ENCODE peak calls at places on chromosomes 6 and 20, in nine cellular contexts. L is adrenal gland, D is fibroblast of lung, G is upper lobe of right lung, N is pancreas, F is lower leg skin, E is psoas muscle, U is HFF-Myc, P is body of pancreas. Q is an unnamed sample.

GRCh38 chr6:85479221-85479620 is 29.3 kb downstream of the NT5E start:
- DNase-seq in L (no peak), D (peak), G (no peak), N (no peak), F (no peak), E (no peak), U (no peak), P (no peak), Q (no peak)

GRCh38 chr6:148431413-148431812 is 88.8 kb downstream of the SASH1 start:
- DNase-seq in L (no peak), D (no peak), G (no peak), N (no peak), F (no peak), E (no peak), U (no peak), P (no peak), Q (no peak)

GRCh38 chr6:75349262-75349984 is 64.8 kb upstream of the TMEM30A start:
- DNase-seq in L (no peak), D (peak), G (peak), N (peak), F (no peak), E (peak), U (no peak), P (peak), Q (no peak)

GRCh38 chr20:34365765-34366213 is 2.7 kb downstream of the ITCH start:
- DNase-seq in L (no peak), D (no peak), G (no peak), N (no peak), F (no peak), E (no peak), U (no peak), P (no peak), Q (no peak)

GRCh38 chr6:45591306-45591705 is 213.6 kb upstream of the SUPT3H start:
- DNase-seq in L (no peak), D (peak), G (no peak), N (no peak), F (no peak), E (no peak), U (no peak), P (no peak), Q (no peak)

GRCh38 chr20:51022803-51023616 is at the start of gene KCNG1:
- DNase-seq in L (peak), D (peak), G (peak), N (peak), F (no peak), E (peak), U (no peak), P (peak), Q (no peak)

GRCh38 chr6:136641166-136641565 is 90.9 kb upstream of the MAP7 start:
- DNase-seq in L (no peak), D (no peak), G (no peak), N (no peak), F (no peak), E (no peak), U (no peak), P (no peak), Q (no peak)

GRCh38 chr20:32167552-32167951 is 40.0 kb downstream of the PLAGL2 start:
- DNase-seq in L (no peak), D (no peak), G (peak), N (no peak), F (no peak), E (no peak), U (no peak), P (no peak), Q (no peak)

GRCh38 chr20:37934634-37935010 is 31.7 kb downstream of the VSTM2L start:
- DNase-seq in L (no peak), D (no peak), G (peak), N (no peak), F (no peak), E (no peak), U (no peak), P (no peak), Q (no peak)

GRCh38 chr6:43274127-43274915 is 23.7 kb upstream of the SLC22A7 start:
- DNase-seq in L (no peak), D (no peak), G (no peak), N (no peak), F (no peak), E (no peak), U (no peak), P (no peak), Q (no peak)

GRCh38 chr6:148445620-148446019 is 103.0 kb downstream of the SASH1 start:
- DNase-seq in L (no peak), D (peak), G (no peak), N (no peak), F (no peak), E (no peak), U (no peak), P (no peak), Q (no peak)

GRCh38 chr6:46882622-46883021 is 39.1 kb downstream of the ADGRF5 start:
- DNase-seq in L (no peak), D (no peak), G (no peak), N (no peak), F (no peak), E (no peak), U (no peak), P (no peak), Q (no peak)

GRCh38 chr20:15594296-15594695 is 979.0 kb downstream of the KIF16B start:
- DNase-seq in L (no peak), D (no peak), G (no peak), N (no peak), F (no peak), E (no peak), U (no peak), P (peak), Q (no peak)

GRCh38 chr6:25085761-25086160 is 150.0 kb upstream of the RIPOR2 start:
- DNase-seq in L (no peak), D (no peak), G (no peak), N (no peak), F (no peak), E (no peak), U (no peak), P (no peak), Q (no peak)

GRCh38 chr6:128161839-128162238 is 261.0 kb upstream of the THEMIS start:
- DNase-seq in L (no peak), D (no peak), G (no peak), N (no peak), F (no peak), E (no peak), U (no peak), P (no peak), Q (no peak)

GRCh38 chr20:25195962-25196700 is 619 bp downstream of the ENTPD6 start:
- DNase-seq in L (peak), D (peak), G (no peak), N (peak), F (no peak), E (no peak), U (no peak), P (peak), Q (no peak)

GRCh38 chr6:8707956-8708772 is 272.8 kb upstream of the SLC35B3 start:
- DNase-seq in L (peak), D (peak), G (peak), N (peak), F (no peak), E (no peak), U (peak), P (peak), Q (peak)

GRCh38 chr6:119032428-119032827 is 46.0 kb downstream of the FAM184A start:
- DNase-seq in L (no peak), D (no peak), G (no peak), N (no peak), F (no peak), E (no peak), U (no peak), P (no peak), Q (no peak)

GRCh38 chr6:16564430-16564829 is 196.8 kb downstream of the ATXN1 start:
- DNase-seq in L (no peak), D (peak), G (no peak), N (no peak), F (no peak), E (no peak), U (no peak), P (no peak), Q (no peak)

GRCh38 chr20:33539129-33539528 is 49.2 kb downstream of the CBFA2T2 start:
- DNase-seq in L (no peak), D (peak), G (no peak), N (no peak), F (no peak), E (no peak), U (no peak), P (no peak), Q (no peak)

GRCh38 chr6:49606696-49607390 is 29.8 kb downstream of the RHAG start:
- DNase-seq in L (peak), D (peak), G (no peak), N (peak), F (no peak), E (no peak), U (peak), P (peak), Q (peak)

GRCh38 chr6:49607391-49607982 is 29.2 kb downstream of the RHAG start:
- DNase-seq in L (no peak), D (no peak), G (no peak), N (no peak), F (no peak), E (no peak), U (no peak), P (no peak), Q (no peak)
- TF ChIP-seq CTCF in L (no peak), D (no peak), G (no peak), N (no peak), F (no peak), E (no peak), U (no peak), P (no peak), Q (no peak)

GRCh38 chr6:1312444-1313363 is 806 bp downstream of the FOXQ1 start:
- DNase-seq in L (no peak), D (no peak), G (peak), N (peak), F (no peak), E (no peak), U (no peak), P (peak), Q (no peak)
- H3K4me3 ChIP-seq in L (no peak), D (peak), G (peak), N (peak), F (peak), E (peak), U (peak), P (peak), Q (peak)

GRCh38 chr20:1325173-1326030 is 3.5 kb downstream of the SDCBP2 start:
- DNase-seq in L (peak), D (peak), G (peak), N (peak), F (peak), E (peak), U (peak), P (peak), Q (peak)
- TF ChIP-seq CTCF in L (peak), D (peak), G (peak), N (no peak), F (no peak), E (no peak), U (no peak), P (no peak), Q (peak)

DNA sequence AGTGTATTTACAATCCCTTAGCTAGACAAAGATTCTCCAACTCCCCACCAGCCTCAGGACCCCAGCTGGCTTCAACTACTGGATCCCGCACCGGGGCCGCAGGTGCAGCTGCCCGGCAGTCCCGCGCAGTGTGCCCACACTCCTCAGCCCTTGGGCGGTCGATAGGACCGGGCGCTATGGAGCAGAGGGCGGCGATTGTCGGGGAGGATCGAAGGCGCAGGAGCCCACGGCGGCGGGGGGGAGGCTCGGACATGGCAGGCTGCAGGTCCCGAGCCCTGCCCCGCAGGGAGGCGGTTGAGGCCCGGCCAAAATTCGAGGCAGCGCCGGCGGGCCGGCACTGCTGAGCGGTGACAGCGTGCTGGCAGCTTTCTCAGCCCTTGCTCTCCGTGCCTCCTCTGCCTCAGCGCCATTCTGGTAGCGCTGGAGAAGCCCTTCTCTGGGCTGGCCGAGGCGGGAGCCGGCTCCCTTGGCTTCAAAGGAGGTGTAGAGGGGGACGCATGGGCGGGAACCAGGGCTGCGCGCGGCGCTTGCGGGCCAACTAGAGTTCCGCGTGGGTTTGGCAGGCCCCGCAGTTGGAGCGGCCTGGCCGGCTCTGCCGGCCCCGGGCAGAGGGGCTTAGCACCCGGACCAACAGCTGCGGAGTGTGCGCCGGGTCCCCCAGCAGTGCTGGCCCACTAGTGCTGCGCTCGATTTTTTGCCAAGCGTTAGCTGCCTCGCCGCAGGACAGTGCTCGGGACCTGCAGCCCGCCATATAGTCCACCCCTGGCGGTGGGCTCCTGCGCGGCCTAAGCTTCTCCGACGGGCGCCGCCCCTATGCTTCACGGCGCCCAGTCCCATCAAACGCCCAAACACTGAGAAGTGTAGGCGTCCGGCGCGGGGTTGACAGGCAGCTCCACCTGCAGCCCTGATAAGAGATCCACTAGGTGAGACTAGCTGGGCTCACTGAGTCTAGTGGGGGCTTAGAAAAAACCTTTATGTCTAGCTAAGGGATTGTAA is 32.4 kb upstream of the KIF13A start:
- DNase-seq in L (no peak), D (no peak), G (no peak), N (no peak), F (no peak), E (no peak), U (no peak), P (no peak), Q (no peak)
- H3K4me3 ChIP-seq in L (no peak), D (no peak), G (no peak), N (no peak), F (no peak), E (peak), U (no peak), P (no peak), Q (no peak)

DNA sequence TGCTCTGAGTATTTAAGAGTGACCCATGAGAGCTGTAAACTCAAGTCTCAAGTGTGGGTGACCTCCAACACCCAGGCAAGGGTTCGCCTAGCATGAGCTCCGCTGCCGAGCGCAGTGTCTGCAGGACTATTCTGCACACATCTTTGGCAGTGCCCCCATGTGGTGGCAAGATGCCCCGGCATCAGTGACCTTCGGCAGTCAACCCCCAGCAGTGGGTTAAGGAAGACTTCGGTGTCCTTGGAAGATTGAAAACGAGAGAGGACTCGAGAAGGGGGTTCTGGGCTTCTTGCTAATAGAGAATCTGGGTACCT is 43.1 kb downstream of the RBM38 start:
- DNase-seq in L (no peak), D (no peak), G (no peak), N (no peak), F (no peak), E (no peak), U (no peak), P (no peak), Q (no peak)
- TF ChIP-seq CTCF in L (no peak), D (no peak), G (peak), N (no peak), F (no peak), E (no peak), U (peak), P (no peak), Q (no peak)

Q was measured in AG09309.